ENCODE peak calls at places on chromosomes 6 and 20, in eight cellular contexts. N is thyroid gland, I is pancreas, F is fibroblast of lung, V is bronchial epithelial cell, J is choroid plexus epithelial cell, Q is fibroblast of pulmonary artery, T is cardiac muscle cell. U is an unnamed sample.

GRCh38 chr6:579339-579738 is 77.6 kb downstream of the HUS1B start:
- DNase-seq in T (peak; percentile 27), J (peak; percentile 74), N (no peak), F (no peak), Q (peak; percentile 34), I (no peak), V (no peak), U (peak; percentile 27)

GRCh38 chr6:71810880-71811279 is 75.5 kb upstream of the RIMS1 start:
- DNase-seq in J (no peak), F (no peak), I (no peak), N (no peak), V (no peak), T (no peak), Q (no peak), U (no peak)

GRCh38 chr6:157954150-157955117 is 27.2 kb upstream of the SYNJ2 start:
- DNase-seq in V (peak; percentile 60), Q (peak; percentile 65), N (peak; percentile 74), I (peak; percentile 67), F (peak; percentile 36), T (peak; percentile 65), J (peak; percentile 43), U (peak; percentile 54)

GRCh38 chr6:133301739-133302138 is 60.6 kb downstream of the EYA4 start:
- DNase-seq in V (no peak), Q (no peak), I (no peak), F (no peak), J (peak; percentile 44), T (no peak), N (no peak), U (no peak)

GRCh38 chr20:59571591-59572314 is 32.6 kb upstream of the PHACTR3 start:
- DNase-seq in F (peak; percentile 31), I (peak; percentile 64), V (peak; percentile 12), N (peak; percentile 47), Q (peak; percentile 54), T (peak; percentile 69), J (peak; percentile 56), U (peak; percentile 51)

GRCh38 chr6:12182676-12183075 is 107.5 kb upstream of the EDN1 start:
- DNase-seq in T (no peak), V (peak; percentile 68), Q (no peak), N (no peak), F (peak; percentile 63), J (peak; percentile 29), I (no peak), U (peak; percentile 36)

GRCh38 chr20:51526754-51527153 is 15.8 kb downstream of the NFATC2 start:
- DNase-seq in N (no peak), I (no peak), J (no peak), T (no peak), F (no peak), Q (no peak), V (no peak), U (no peak)

GRCh38 chr6:70527071-70527737 is 39.5 kb upstream of the SDHAF4 start:
- DNase-seq in I (no peak), V (no peak), N (no peak), F (peak; percentile 35), Q (peak; percentile 41), T (peak; percentile 65), J (peak; percentile 44), U (peak; percentile 65)

GRCh38 chr6:70281923-70282902 is 20.7 kb downstream of the COL9A1 start:
- DNase-seq in Q (no peak), T (peak; percentile 15), N (no peak), I (no peak), J (no peak), F (no peak), V (no peak), U (peak; percentile 1)

GRCh38 chr6:21188505-21189223 is 404.9 kb upstream of the SOX4 start:
- DNase-seq in N (no peak), J (peak; percentile 7), V (peak; percentile 87), F (no peak), T (no peak), I (no peak), Q (no peak), U (no peak)

GRCh38 chr6:129672883-129673631 is 36.9 kb downstream of the ARHGAP18 start:
- DNase-seq in V (peak; percentile 89), T (peak; percentile 75), Q (peak; percentile 82), F (peak; percentile 91), I (no peak), J (peak; percentile 88), N (no peak), U (peak; percentile 88)

GRCh38 chr6:73923899-73924485 is 228.0 kb downstream of the CD109 start:
- DNase-seq in V (peak; percentile 2), Q (peak; percentile 59), F (no peak), J (peak; percentile 29), T (peak; percentile 68), N (no peak), I (no peak), U (peak; percentile 45)

GRCh38 chr6:168626046-168626445 is 185.1 kb downstream of the SMOC2 start:
- DNase-seq in F (no peak), V (no peak), Q (no peak), I (no peak), J (no peak), N (no peak), T (no peak), U (no peak)

GRCh38 chr20:17485017-17485416 is 46.2 kb downstream of the BFSP1 start:
- DNase-seq in N (no peak), I (no peak), F (no peak), Q (no peak), V (peak; percentile 6), J (no peak), T (no peak), U (no peak)

GRCh38 chr6:142152731-142153130 is 5.7 kb downstream of the VTA1 start:
- DNase-seq in Q (peak; percentile 54), V (peak; percentile 23), T (peak; percentile 52), J (peak; percentile 72), I (no peak), N (no peak), F (peak; percentile 82), U (peak; percentile 63)

GRCh38 chr6:104711371-104711770 is 148.3 kb downstream of the HACE1 start:
- DNase-seq in Q (peak; percentile 64), N (no peak), J (peak; percentile 88), T (peak; percentile 67), I (no peak), V (peak; percentile 89), F (peak; percentile 51), U (peak; percentile 55)

GRCh38 chr6:151808331-151809241 is 1.1 kb downstream of the ESR1 start:
- DNase-seq in Q (peak; percentile 3), I (no peak), F (no peak), V (no peak), N (peak; percentile 41), J (peak; percentile 7), T (peak; percentile 9), U (no peak)

GRCh38 chr6:47156196-47156595 is 114.1 kb upstream of the ADGRF1 start:
- DNase-seq in J (no peak), F (no peak), Q (no peak), T (no peak), N (peak; percentile 70), V (no peak), I (no peak), U (no peak)

GRCh38 chr20:62792182-62792939 is 3.9 kb upstream of the MRGBP start:
- DNase-seq in I (no peak), V (peak; percentile 50), F (peak; percentile 74), N (no peak), Q (no peak), J (peak; percentile 68), T (no peak), U (no peak)

GRCh38 chr6:134295953-134296553 is 21.9 kb downstream of the SGK1 start:
- DNase-seq in V (peak; percentile 63), N (no peak), T (peak; percentile 99), I (no peak), F (peak; percentile 99), J (peak; percentile 100), Q (peak; percentile 100), U (peak; percentile 99)

DNA sequence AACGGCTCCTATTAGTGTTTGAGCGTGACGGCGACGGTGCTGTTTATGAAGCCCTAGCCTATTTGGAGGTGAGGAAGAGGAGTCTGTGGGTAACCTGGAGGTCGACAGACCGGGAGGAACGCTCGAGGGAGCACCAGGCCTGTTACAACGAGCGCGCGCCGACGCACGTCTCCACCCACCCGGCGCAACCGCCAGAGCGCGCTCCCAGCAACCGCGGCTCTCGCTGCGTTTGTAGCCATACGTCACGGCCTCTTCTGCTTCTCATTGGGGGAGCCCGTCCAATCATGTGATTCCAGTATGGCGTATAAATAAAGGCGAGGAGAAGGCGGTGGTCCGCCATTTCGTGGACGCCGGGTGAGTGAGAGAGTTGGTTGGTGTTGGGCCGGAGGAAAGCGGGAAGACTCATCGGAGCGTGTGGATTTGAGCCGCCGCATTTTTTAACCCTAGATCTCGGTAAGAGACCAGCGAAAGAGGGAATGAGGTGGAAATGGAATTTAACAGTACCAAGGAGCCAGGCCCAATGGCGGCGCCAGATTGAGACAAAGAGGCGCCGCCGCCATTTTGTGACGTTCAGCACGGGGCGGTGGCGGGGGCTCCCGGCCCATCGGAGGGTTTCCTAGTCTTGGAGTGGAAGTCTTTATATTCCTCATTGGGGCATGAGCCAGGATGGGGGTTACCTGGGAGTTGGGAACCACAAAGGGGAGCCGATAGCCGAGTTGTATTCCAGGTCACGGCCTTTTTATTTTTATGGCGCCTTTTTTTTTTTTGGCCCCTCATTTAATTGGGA is at the start of gene SRSF3:
- DNase-seq in F (peak; percentile 97), J (peak; percentile 99), I (peak; percentile 96), V (peak; percentile 92), T (peak; percentile 99), N (peak; percentile 98), Q (peak; percentile 99), U (peak; percentile 99)
- TF ChIP-seq CTCF in F (peak; percentile 12), J (peak; percentile 49), I (peak; percentile 55), V (peak; percentile 69), T (peak; percentile 27), N (no peak), Q (peak; percentile 43), U (peak; percentile 52)

GRCh38 chr6:126040826-126041225 is 54.5 kb downstream of the TRMT11 start:
- DNase-seq in V (peak; percentile 87), F (peak; percentile 83), Q (peak; percentile 76), I (peak; percentile 50), N (no peak), J (peak; percentile 86), T (peak; percentile 76), U (peak; percentile 78)
- H3K4me3 ChIP-seq in V (no peak overlapping the region), F (no peak overlapping the region), Q (no peak overlapping the region), I (no peak overlapping the region), N (no peak overlapping the region), J (no peak overlapping the region), T (no peak overlapping the region), U (no peak overlapping the region)

GRCh38 chr6:107574856-107575255 is 84.9 kb downstream of the SOBP start:
- DNase-seq in I (no peak), J (no peak), Q (no peak), N (no peak), V (no peak), T (no peak), F (no peak), U (no peak)

GRCh38 chr6:107576852-107577251 is 86.9 kb downstream of the SOBP start:
- DNase-seq in J (peak; percentile 23), Q (peak; percentile 6), I (no peak), T (peak; percentile 21), F (peak; percentile 84), N (no peak), V (peak; percentile 85), U (peak; percentile 14)

GRCh38 chr6:107578642-107579332 is 88.9 kb downstream of the SOBP start:
- DNase-seq in Q (no peak), F (no peak), V (no peak), N (no peak), T (no peak), I (no peak), J (no peak), U (no peak)

GRCh38 chr6:107579413-107579812 is 89.5 kb downstream of the SOBP start:
- DNase-seq in V (no peak), I (no peak), N (no peak), T (no peak), Q (no peak), J (no peak), F (no peak), U (no peak)
- TF ChIP-seq CTCF in V (no peak), I (no peak), N (no peak), T (no peak), Q (no peak), J (no peak), F (no peak), U (no peak)

GRCh38 chr20:13009682-13010406 is 1.1 kb downstream of the SPTLC3 start:
- DNase-seq in F (peak; percentile 97), Q (peak; percentile 98), J (peak; percentile 97), T (peak; percentile 97), V (peak; percentile 84), N (peak; percentile 49), I (peak; percentile 37), U (peak; percentile 97)
- H3K4me3 ChIP-seq in F (peak overlapping the region; percentile 50), Q (peak overlapping the region; percentile 70), J (peak overlapping the region; percentile 65), T (peak overlapping the region; percentile 24), V (peak overlapping the region; percentile 37), N (peak overlapping the region; percentile 20), I (peak overlapping the region; percentile 12), U (peak overlapping the region; percentile 51)

U was measured in cardiac fibroblast.